ENCODE peak calls at places on chromosomes 6 and 20, in four cellular contexts. One of them, this sample, is unnamed.

GRCh38 chr20:47785321-47785899 is at the start of gene SULF2:
- DNase-seq in K562: no peak
- DNase-seq in HepG2: no peak
- DNase-seq in GM12878: no peak
- DNase-seq in this sample: peak

GRCh38 chr6:155207223-155207622 is 56.6 kb upstream of the CLDN20 start:
- DNase-seq in K562: no peak
- DNase-seq in HepG2: no peak
- DNase-seq in GM12878: no peak
- DNase-seq in this sample: no peak

GRCh38 chr20:33732166-33732970 is 572 bp downstream of the ZNF341 start:
- DNase-seq in K562: peak
- DNase-seq in HepG2: peak
- DNase-seq in GM12878: peak
- DNase-seq in this sample: peak

GRCh38 chr6:35728663-35729348 is 8.0 kb upstream of the ARMC12 start:
- DNase-seq in K562: peak
- DNase-seq in HepG2: no peak
- DNase-seq in GM12878: no peak
- DNase-seq in this sample: no peak

GRCh38 chr6:33698494-33698893 is 13.0 kb downstream of the UQCC2 start:
- DNase-seq in K562: no peak
- DNase-seq in HepG2: no peak
- DNase-seq in GM12878: no peak
- DNase-seq in this sample: no peak

GRCh38 chr6:130937942-130938604 is 110.9 kb downstream of the SMLR1 start:
- DNase-seq in K562: no peak
- DNase-seq in HepG2: peak
- DNase-seq in GM12878: no peak
- DNase-seq in this sample: no peak

GRCh38 chr6:108835218-108835850 is 12.9 kb upstream of the ARMC2 start:
- DNase-seq in K562: peak
- DNase-seq in HepG2: peak
- DNase-seq in GM12878: peak
- DNase-seq in this sample: peak

GRCh38 chr6:167764713-167765479 is 61.8 kb upstream of the AFDN start:
- DNase-seq in K562: no peak
- DNase-seq in HepG2: peak
- DNase-seq in GM12878: no peak
- DNase-seq in this sample: no peak

GRCh38 chr20:5843054-5843731 is 93.0 kb downstream of the SHLD1 start:
- DNase-seq in K562: no peak
- DNase-seq in HepG2: no peak
- DNase-seq in GM12878: peak
- DNase-seq in this sample: no peak

GRCh38 chr6:21384211-21384610 is 209.3 kb upstream of the SOX4 start:
- DNase-seq in K562: no peak
- DNase-seq in HepG2: peak
- DNase-seq in GM12878: no peak
- DNase-seq in this sample: no peak

GRCh38 chr6:88982720-88983119 is 19.3 kb upstream of the RNGTT start:
- DNase-seq in K562: peak
- DNase-seq in HepG2: peak
- DNase-seq in GM12878: peak
- DNase-seq in this sample: no peak

GRCh38 chr6:76774750-76775396 is 688.4 kb downstream of the HTR1B start:
- DNase-seq in K562: no peak
- DNase-seq in HepG2: no peak
- DNase-seq in GM12878: no peak
- DNase-seq in this sample: no peak

GRCh38 chr20:35664544-35665206 is at the start of the genes CPNE1 and RBM12:
- DNase-seq in K562: peak
- DNase-seq in HepG2: peak
- DNase-seq in GM12878: peak
- DNase-seq in this sample: peak

GRCh38 chr6:106339334-106340029 is 13.9 kb upstream of the ATG5 start:
- DNase-seq in K562: peak
- DNase-seq in HepG2: peak
- DNase-seq in GM12878: no peak
- DNase-seq in this sample: peak

GRCh38 chr6:121998631-121999030 is 400.8 kb upstream of the HSF2 start:
- DNase-seq in K562: no peak
- DNase-seq in HepG2: no peak
- DNase-seq in GM12878: no peak
- DNase-seq in this sample: no peak

GRCh38 chr6:5671162-5671561 is 335.6 kb downstream of the NRN1 start:
- DNase-seq in K562: peak
- DNase-seq in HepG2: peak
- DNase-seq in GM12878: no peak
- DNase-seq in this sample: no peak

GRCh38 chr20:33005908-33006775 is 1.4 kb upstream of the BPIFB2 start:
- DNase-seq in K562: no peak
- DNase-seq in HepG2: peak
- DNase-seq in GM12878: no peak
- DNase-seq in this sample: no peak

GRCh38 chr20:41411458-41411857 is 44.8 kb upstream of the EMILIN3 start:
- DNase-seq in K562: no peak
- DNase-seq in HepG2: no peak
- DNase-seq in GM12878: no peak
- DNase-seq in this sample: no peak

GRCh38 chr6:122733259-122733658 is 46.3 kb upstream of the FABP7 start:
- DNase-seq in K562: no peak
- DNase-seq in HepG2: no peak
- DNase-seq in GM12878: no peak
- DNase-seq in this sample: no peak

GRCh38 chr6:142568857-142569597 is 267.2 kb downstream of the ADGRG6 start:
- DNase-seq in K562: no peak
- DNase-seq in HepG2: no peak
- DNase-seq in GM12878: no peak
- DNase-seq in this sample: no peak

GRCh38 chr6:140850438-140850837 is 1282.3 kb upstream of the GJE1 start:
- DNase-seq in K562: no peak
- DNase-seq in HepG2: no peak
- DNase-seq in GM12878: no peak
- DNase-seq in this sample: no peak

GRCh38 chr6:17710331-17710730 is 3.6 kb upstream of the NUP153 start:
- DNase-seq in K562: no peak
- DNase-seq in HepG2: peak
- DNase-seq in GM12878: no peak
- DNase-seq in this sample: no peak

GRCh38 chr6:1987640-1988039 is 257.8 kb downstream of the GMDS start:
- DNase-seq in K562: no peak
- DNase-seq in HepG2: no peak
- DNase-seq in GM12878: no peak
- DNase-seq in this sample: no peak

GRCh38 chr20:57435498-57436222 is 44.5 kb downstream of the RBM38 start:
- DNase-seq in K562: peak
- DNase-seq in HepG2: peak
- DNase-seq in GM12878: no peak
- DNase-seq in this sample: no peak

GRCh38 chr6:160931378-160932343 is 59.9 kb upstream of the MAP3K4 start:
- DNase-seq in K562: no peak
- DNase-seq in HepG2: no peak
- DNase-seq in GM12878: no peak
- DNase-seq in this sample: no peak

GRCh38 chr6:160764847-160765246 is 62.8 kb downstream of the PLG start:
- DNase-seq in K562: no peak
- DNase-seq in HepG2: no peak
- DNase-seq in GM12878: no peak
- DNase-seq in this sample: no peak

GRCh38 chr20:62617711-62618483 is 24.4 kb upstream of the SLCO4A1 start:
- DNase-seq in K562: no peak
- DNase-seq in HepG2: peak
- DNase-seq in GM12878: no peak
- DNase-seq in this sample: no peak

GRCh38 chr20:51338692-51339440 is 203.7 kb downstream of the NFATC2 start:
- DNase-seq in K562: peak
- DNase-seq in HepG2: no peak
- DNase-seq in GM12878: no peak
- DNase-seq in this sample: no peak

GRCh38 chr6:167221408-167222201 is 63.8 kb upstream of the GPR31 start:
- DNase-seq in K562: no peak
- DNase-seq in HepG2: no peak
- DNase-seq in GM12878: no peak
- DNase-seq in this sample: no peak

GRCh38 chr6:163764565-163764964 is 350.0 kb downstream of the QKI start:
- DNase-seq in K562: no peak
- DNase-seq in HepG2: no peak
- DNase-seq in GM12878: no peak
- DNase-seq in this sample: no peak

GRCh38 chr6:49923826-49924225 is 40.1 kb downstream of the DEFB114 start:
- DNase-seq in K562: no peak
- DNase-seq in HepG2: no peak
- DNase-seq in GM12878: no peak
- DNase-seq in this sample: peak

GRCh38 chr6:44054635-44055559 is 72.4 kb downstream of the MRPL14 start:
- DNase-seq in K562: no peak
- DNase-seq in HepG2: no peak
- DNase-seq in GM12878: no peak
- DNase-seq in this sample: no peak

GRCh38 chr6:44057931-44058616 is 69.2 kb downstream of the MRPL14 start:
- DNase-seq in K562: no peak
- DNase-seq in HepG2: no peak
- DNase-seq in GM12878: no peak
- DNase-seq in this sample: no peak

GRCh38 chr6:44058617-44059358 is 68.5 kb downstream of the MRPL14 start:
- DNase-seq in K562: peak
- DNase-seq in HepG2: peak
- DNase-seq in GM12878: no peak
- DNase-seq in this sample: no peak

GRCh38 chr6:44057238-44057930 is 69.9 kb downstream of the MRPL14 start:
- DNase-seq in K562: no peak
- DNase-seq in HepG2: no peak
- DNase-seq in GM12878: no peak
- DNase-seq in this sample: no peak

DNA sequence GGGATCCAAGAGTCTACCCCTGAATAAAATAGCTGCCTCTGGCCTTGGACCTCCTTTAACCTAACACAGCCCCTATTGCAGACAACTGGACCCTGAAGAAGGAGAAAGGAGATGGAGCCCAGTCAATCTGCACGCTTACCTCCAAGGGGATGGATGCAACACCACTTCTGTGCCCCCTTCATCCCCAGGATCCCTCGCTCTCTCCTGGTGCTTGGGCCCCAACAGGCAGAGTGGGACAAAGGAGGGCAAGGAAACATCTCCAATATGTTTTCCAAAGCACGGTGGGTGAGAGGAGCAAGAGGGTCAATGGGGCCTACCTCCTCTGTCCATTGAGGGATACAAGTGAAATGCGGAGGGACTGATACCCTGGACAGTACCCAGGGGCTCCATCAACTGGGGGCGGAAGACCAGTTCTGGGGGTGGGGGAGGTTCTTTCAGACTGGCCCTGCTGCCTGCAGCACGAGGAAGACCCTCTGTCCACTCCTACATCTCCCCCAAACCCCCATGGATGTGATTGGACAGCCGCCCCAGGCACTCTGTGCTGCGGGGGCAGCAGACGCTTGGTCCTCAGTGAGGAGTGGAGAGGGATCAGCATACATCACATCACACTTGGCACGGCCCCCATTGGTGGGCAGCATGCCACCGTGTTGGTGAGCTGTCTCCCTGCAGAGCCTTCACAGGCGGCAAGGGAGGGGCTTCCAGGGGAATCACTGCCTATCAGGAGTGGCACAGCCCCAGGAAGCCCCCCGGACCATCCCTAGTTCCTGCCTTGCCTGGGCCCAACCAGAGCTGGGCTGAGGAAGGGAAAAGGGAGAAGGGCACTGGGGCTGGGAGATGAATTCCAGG is 70.6 kb downstream of the MRPL14 start:
- DNase-seq in K562: no peak
- DNase-seq in HepG2: no peak
- DNase-seq in GM12878: no peak
- DNase-seq in this sample: no peak
- TF ChIP-seq CBFB in K562: no peak
- TF ChIP-seq CBFB in HepG2: no peak
- TF ChIP-seq CBFB in GM12878: no peak
- TF ChIP-seq CBFB in this sample: no peak

DNA sequence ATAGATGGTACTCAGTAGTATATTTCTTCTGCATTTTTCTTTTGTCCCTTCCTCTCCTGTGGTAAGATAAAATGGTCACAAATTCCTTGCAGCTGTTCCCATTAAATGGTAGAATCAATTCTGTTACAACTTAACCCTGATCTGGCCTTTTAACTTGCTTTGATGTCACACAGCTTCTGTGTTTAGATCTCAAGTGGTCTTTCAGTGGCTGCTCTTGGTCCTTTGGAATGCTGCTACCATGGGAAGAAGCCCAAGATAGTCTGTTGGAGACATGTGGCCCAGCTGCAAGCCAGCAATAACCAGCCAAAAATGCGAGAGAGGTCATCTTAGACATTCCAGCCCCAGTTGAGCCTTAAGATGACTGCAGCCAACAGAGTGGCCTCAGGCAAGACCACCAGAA is 429.7 kb downstream of the KIF16B start:
- DNase-seq in K562: no peak
- DNase-seq in HepG2: no peak
- DNase-seq in GM12878: no peak
- DNase-seq in this sample: no peak
- TF ChIP-seq ESRRA in K562: no peak
- TF ChIP-seq ESRRA in HepG2: no peak
- TF ChIP-seq ESRRA in GM12878: no peak
- TF ChIP-seq ESRRA in this sample: no peak

DNA sequence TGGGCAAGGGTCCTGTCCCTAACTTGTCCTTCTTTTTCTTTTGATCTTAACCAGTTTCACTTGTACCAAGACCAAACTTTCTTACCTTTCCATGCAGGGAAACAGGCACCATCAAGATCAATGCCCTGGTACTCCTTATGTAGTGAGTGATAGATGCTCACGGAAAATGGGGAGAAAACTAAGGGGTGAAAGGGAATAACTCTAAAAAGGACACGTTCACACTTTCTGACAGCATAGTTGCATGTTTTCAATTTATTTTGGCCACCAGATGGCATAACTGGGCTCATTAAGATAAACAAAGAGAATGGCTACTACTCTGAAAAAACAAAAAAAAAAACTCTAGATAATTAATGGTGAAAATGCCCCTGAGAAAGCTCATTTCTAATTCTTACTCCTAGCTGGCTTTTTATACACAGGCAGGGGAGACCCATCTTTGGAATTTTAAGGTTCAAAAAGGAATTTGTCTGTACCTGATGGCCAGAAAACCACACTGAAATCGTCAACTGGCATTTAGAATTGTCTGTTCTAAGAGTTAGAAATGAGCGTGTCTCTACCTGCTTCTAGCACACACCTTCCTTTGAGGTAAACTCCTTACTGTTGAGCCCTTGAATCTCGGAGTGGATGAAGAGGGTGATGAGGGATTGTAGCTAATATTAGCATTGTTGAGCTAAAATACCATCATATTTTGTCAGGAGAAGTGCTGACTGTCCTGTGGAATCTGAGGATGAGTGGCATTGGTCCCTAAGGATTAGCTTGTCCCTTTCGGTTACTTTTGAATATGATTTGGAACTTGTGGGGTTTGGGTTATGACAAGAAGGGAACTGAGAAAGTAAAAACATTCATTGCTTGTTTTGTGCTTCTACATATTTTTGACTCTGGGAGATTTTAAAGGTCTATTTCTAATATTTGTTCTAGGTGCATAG is 62.2 kb upstream of the DDR1 start:
- DNase-seq in K562: peak
- DNase-seq in HepG2: peak
- DNase-seq in GM12878: no peak
- DNase-seq in this sample: no peak
- TF ChIP-seq CBFB in K562: no peak
- TF ChIP-seq CBFB in HepG2: no peak
- TF ChIP-seq CBFB in GM12878: no peak
- TF ChIP-seq CBFB in this sample: no peak

GRCh38 chr6:57301755-57302154 is 15.7 kb upstream of the PRIM2 start:
- DNase-seq in K562: no peak
- DNase-seq in HepG2: no peak
- DNase-seq in GM12878: no peak
- DNase-seq in this sample: no peak
- TF ChIP-seq ESRRA in K562: no peak
- TF ChIP-seq ESRRA in HepG2: no peak
- TF ChIP-seq ESRRA in GM12878: no peak
- TF ChIP-seq ESRRA in this sample: no peak

This sample was measured in WTC11.